ENCODE peak calls at places on chromosomes 6 and 20, in seven cellular contexts. L, V, O, X, D, M and A are unnamed samples.

GRCh38 chr20:6074145-6074561 is 20.3 kb upstream of the LRRN4 start:
- DNase-seq in L (no peak), V (no peak), O (no peak), X (no peak), D (peak; percentile 23), M (peak; percentile 20), A (no peak)

GRCh38 chr20:62625921-62626547 is 16.3 kb upstream of the SLCO4A1 start:
- DNase-seq in L (no peak), V (no peak), O (no peak), X (no peak), D (no peak), M (no peak), A (no peak)

GRCh38 chr6:156876302-156876701 is 99.1 kb downstream of the ARID1B start:
- DNase-seq in L (no peak), V (no peak), O (no peak), X (no peak), D (peak; percentile 15), M (no peak), A (no peak)

GRCh38 chr20:62524486-62524885 is 48.7 kb upstream of the GATA5 start:
- DNase-seq in L (peak; percentile 27), V (no peak), O (no peak), X (no peak), D (no peak), M (no peak), A (no peak)

GRCh38 chr6:138844203-138844602 is 48.3 kb downstream of the ECT2L start:
- DNase-seq in L (peak; percentile 89), V (no peak), O (no peak), X (peak; percentile 23), D (no peak), M (no peak), A (no peak)

GRCh38 chr6:137873273-137873762 is 6.3 kb downstream of the TNFAIP3 start:
- DNase-seq in L (peak; percentile 99), V (no peak), O (peak; percentile 53), X (peak; percentile 81), D (peak; percentile 74), M (peak; percentile 84), A (peak; percentile 88)

GRCh38 chr20:59620860-59621485 is 16.6 kb downstream of the PHACTR3 start:
- DNase-seq in L (no peak), V (no peak), O (no peak), X (no peak), D (no peak), M (no peak), A (no peak)

GRCh38 chr6:15526129-15526764 is 136.6 kb downstream of the DTNBP1 start:
- DNase-seq in L (no peak), V (no peak), O (no peak), X (no peak), D (peak; percentile 90), M (no peak), A (no peak)

GRCh38 chr6:127939442-127940066 is 38.7 kb upstream of the THEMIS start:
- DNase-seq in L (peak; percentile 63), V (no peak), O (no peak), X (peak; percentile 2), D (no peak), M (peak; percentile 9), A (peak; percentile 36)

GRCh38 chr6:170062904-170063220 is 228.0 kb downstream of the DLL1 start:
- DNase-seq in L (no peak), V (no peak), O (no peak), X (no peak), D (no peak), M (no peak), A (no peak)

GRCh38 chr6:22774129-22774528 is 204.8 kb downstream of the HDGFL1 start:
- DNase-seq in L (no peak), V (no peak), O (no peak), X (no peak), D (no peak), M (no peak), A (no peak)

GRCh38 chr20:46350201-46350985 is 42.1 kb upstream of the CDH22 start:
- DNase-seq in L (peak; percentile 83), V (no peak), O (no peak), X (peak; percentile 69), D (peak; percentile 68), M (peak; percentile 89), A (peak; percentile 60)

GRCh38 chr6:80523531-80523970 is 417.1 kb downstream of the BCKDHB start:
- DNase-seq in L (peak; percentile 11), V (no peak), O (no peak), X (no peak), D (no peak), M (no peak), A (peak; percentile 93)

GRCh38 chr6:21115111-21115510 is 478.4 kb upstream of the SOX4 start:
- DNase-seq in L (peak; percentile 77), V (no peak), O (no peak), X (no peak), D (no peak), M (no peak), A (peak; percentile 26)

GRCh38 chr6:34152042-34152524 is 6.2 kb upstream of the GRM4 start:
- DNase-seq in L (no peak), V (no peak), O (no peak), X (no peak), D (no peak), M (no peak), A (no peak)

GRCh38 chr6:53250137-53250760 is 98.5 kb downstream of the ELOVL5 start:
- DNase-seq in L (peak; percentile 16), V (no peak), O (no peak), X (no peak), D (peak; percentile 8), M (peak; percentile 79), A (no peak)

GRCh38 chr6:111852704-111853103 is 20.5 kb downstream of the FYN start:
- DNase-seq in L (peak; percentile 63), V (no peak), O (no peak), X (no peak), D (no peak), M (no peak), A (no peak)

GRCh38 chr6:21653323-21653722 is 59.8 kb downstream of the SOX4 start:
- DNase-seq in L (no peak), V (no peak), O (no peak), X (no peak), D (no peak), M (no peak), A (no peak)

GRCh38 chr6:43628392-43629103 is 516 bp downstream of the GTPBP2 start:
- DNase-seq in L (peak; percentile 58), V (peak; percentile 42), O (peak; percentile 22), X (no peak), D (peak; percentile 57), M (peak; percentile 73), A (peak; percentile 32)

GRCh38 chr6:14275493-14275851 is 157.9 kb downstream of the CD83 start:
- DNase-seq in L (peak; percentile 77), V (no peak), O (no peak), X (no peak), D (no peak), M (no peak), A (no peak)

GRCh38 chr20:21571841-21572690 is 58.2 kb upstream of the NKX2-2 start:
- DNase-seq in L (peak; percentile 20), V (peak; percentile 10), O (no peak), X (peak; percentile 0), D (peak; percentile 2), M (peak; percentile 2), A (peak; percentile 18)

GRCh38 chr6:113971786-113972185 is 838 bp upstream of the HDAC2 start:
- DNase-seq in L (peak; percentile 21), V (no peak), O (no peak), X (no peak), D (peak; percentile 5), M (no peak), A (no peak)

GRCh38 chr6:33028220-33028849 is 18.9 kb upstream of the HLA-DOA start:
- DNase-seq in L (no peak), V (no peak), O (no peak), X (no peak), D (no peak), M (no peak), A (no peak)

GRCh38 chr6:157518399-157519250 is 137.6 kb downstream of the ZDHHC14 start:
- DNase-seq in L (no peak), V (no peak), O (no peak), X (no peak), D (no peak), M (peak; percentile 67), A (no peak)

GRCh38 chr6:33380272-33380981 is 11.2 kb upstream of the KIFC1 start:
- DNase-seq in L (no peak), V (no peak), O (no peak), X (no peak), D (no peak), M (no peak), A (no peak)

GRCh38 chr20:58719258-58719657 is 26.7 kb downstream of the NPEPL1 start:
- DNase-seq in L (no peak), V (no peak), O (no peak), X (no peak), D (no peak), M (no peak), A (no peak)

GRCh38 chr6:40874495-40874894 is 164.5 kb downstream of the UNC5CL start:
- DNase-seq in L (no peak), V (no peak), O (no peak), X (no peak), D (peak; percentile 6), M (no peak), A (no peak)

GRCh38 chr6:76803038-76803580 is 660.2 kb downstream of the HTR1B start:
- DNase-seq in L (no peak), V (no peak), O (no peak), X (no peak), D (no peak), M (no peak), A (no peak)

GRCh38 chr6:77124604-77125003 is 338.7 kb downstream of the HTR1B start:
- DNase-seq in L (no peak), V (no peak), O (no peak), X (no peak), D (peak; percentile 9), M (peak; percentile 47), A (no peak)

GRCh38 chr6:4313044-4313686 is 177.8 kb upstream of the ECI2 start:
- DNase-seq in L (peak; percentile 96), V (no peak), O (no peak), X (peak; percentile 62), D (peak; percentile 87), M (peak; percentile 96), A (peak; percentile 95)

GRCh38 chr20:48552550-48552949 is 275.2 kb downstream of the PREX1 start:
- DNase-seq in L (no peak), V (no peak), O (no peak), X (no peak), D (no peak), M (no peak), A (no peak)

GRCh38 chr6:97440590-97441176 is 157.7 kb upstream of the MMS22L start:
- DNase-seq in L (peak; percentile 25), V (no peak), O (no peak), X (no peak), D (peak; percentile 14), M (peak; percentile 18), A (peak; percentile 10)

GRCh38 chr6:20403080-20403765 is 1.5 kb downstream of the E2F3 start:
- DNase-seq in L (peak; percentile 59), V (peak; percentile 78), O (peak; percentile 74), X (peak; percentile 65), D (peak; percentile 92), M (peak; percentile 93), A (peak; percentile 88)

GRCh38 chr6:136921936-136922679 is at the start of gene SLC35D3:
- DNase-seq in L (no peak), V (no peak), O (no peak), X (no peak), D (peak; percentile 7), M (peak; percentile 29), A (peak; percentile 14)

GRCh38 chr6:17867880-17868279 is 119.6 kb downstream of the KIF13A start:
- DNase-seq in L (peak; percentile 90), V (no peak), O (no peak), X (peak; percentile 57), D (peak; percentile 62), M (peak; percentile 87), A (peak; percentile 64)

GRCh38 chr6:21598662-21599061 is 5.1 kb downstream of the SOX4 start:
- DNase-seq in L (peak; percentile 37), V (no peak), O (no peak), X (no peak), D (no peak), M (peak; percentile 17), A (peak; percentile 50)

GRCh38 chr6:15413558-15414257 is 167.8 kb downstream of the JARID2 start:
- DNase-seq in L (peak; percentile 71), V (no peak), O (no peak), X (no peak), D (no peak), M (no peak), A (no peak)